ENCODE peak calls at places on chromosome 2, in four cellular contexts. One of them, this sample, is unnamed.

GRCh38 chr2:226690471-226691024 is 109.1 kb downstream of the IRS1 start:
- DNase-seq in stimulated activated CD8-positive, alpha-beta memory T cell treated with anti-CD3 and anti-CD28 coated beads, Interleukin-4, amount 100 ng/mL, for 1 hour: no peak
- DNase-seq in GM13977: no peak
- DNase-seq in stomach: no peak
- DNase-seq in this sample: no peak

GRCh38 chr2:46009772-46010171 is 287.4 kb upstream of the EPAS1 start:
- DNase-seq in GM13977: no peak
- DNase-seq in stomach: no peak
- DNase-seq in stimulated activated CD8-positive, alpha-beta memory T cell treated with anti-CD3 and anti-CD28 coated beads, Interleukin-4, amount 100 ng/mL, for 1 hour: no peak
- DNase-seq in this sample: no peak

GRCh38 chr2:233037078-233037477 is 4.6 kb downstream of the NEU2 start:
- DNase-seq in stomach: no peak
- DNase-seq in GM13977: no peak
- DNase-seq in stimulated activated CD8-positive, alpha-beta memory T cell treated with anti-CD3 and anti-CD28 coated beads, Interleukin-4, amount 100 ng/mL, for 1 hour: no peak
- DNase-seq in this sample: no peak

GRCh38 chr2:215815960-215816359 is 197.4 kb downstream of the MREG start:
- DNase-seq in GM13977: no peak
- DNase-seq in stimulated activated CD8-positive, alpha-beta memory T cell treated with anti-CD3 and anti-CD28 coated beads, Interleukin-4, amount 100 ng/mL, for 1 hour: no peak
- DNase-seq in stomach: no peak
- DNase-seq in this sample: no peak

GRCh38 chr2:34570266-34570872 is 971.3 kb upstream of the FAM98A start:
- DNase-seq in stimulated activated CD8-positive, alpha-beta memory T cell treated with anti-CD3 and anti-CD28 coated beads, Interleukin-4, amount 100 ng/mL, for 1 hour: no peak
- DNase-seq in stomach: peak; percentile 40
- DNase-seq in GM13977: no peak
- DNase-seq in this sample: peak; percentile 71

GRCh38 chr2:152343426-152343825 is 8.5 kb downstream of the FMNL2 start:
- DNase-seq in stomach: no peak
- DNase-seq in GM13977: no peak
- DNase-seq in stimulated activated CD8-positive, alpha-beta memory T cell treated with anti-CD3 and anti-CD28 coated beads, Interleukin-4, amount 100 ng/mL, for 1 hour: no peak
- DNase-seq in this sample: no peak

GRCh38 chr2:209600257-209601180 is 171.1 kb upstream of the UNC80 start:
- DNase-seq in GM13977: no peak
- DNase-seq in stimulated activated CD8-positive, alpha-beta memory T cell treated with anti-CD3 and anti-CD28 coated beads, Interleukin-4, amount 100 ng/mL, for 1 hour: no peak
- DNase-seq in stomach: no peak
- DNase-seq in this sample: no peak

GRCh38 chr2:86029873-86030272 is 75.8 kb downstream of the POLR1A start:
- DNase-seq in stomach: no peak
- DNase-seq in stimulated activated CD8-positive, alpha-beta memory T cell treated with anti-CD3 and anti-CD28 coated beads, Interleukin-4, amount 100 ng/mL, for 1 hour: no peak
- DNase-seq in GM13977: no peak
- DNase-seq in this sample: no peak

GRCh38 chr2:20141056-20141762 is 83.7 kb downstream of the SDC1 start:
- DNase-seq in stomach: peak; percentile 62
- DNase-seq in stimulated activated CD8-positive, alpha-beta memory T cell treated with anti-CD3 and anti-CD28 coated beads, Interleukin-4, amount 100 ng/mL, for 1 hour: no peak
- DNase-seq in GM13977: no peak
- DNase-seq in this sample: peak; percentile 94

GRCh38 chr2:165601866-165602636 is 132.6 kb downstream of the CSRNP3 start:
- DNase-seq in stimulated activated CD8-positive, alpha-beta memory T cell treated with anti-CD3 and anti-CD28 coated beads, Interleukin-4, amount 100 ng/mL, for 1 hour: no peak
- DNase-seq in stomach: no peak
- DNase-seq in GM13977: no peak
- DNase-seq in this sample: no peak

GRCh38 chr2:216620806-216621205 is 12.4 kb upstream of the IGFBP2 start:
- DNase-seq in stimulated activated CD8-positive, alpha-beta memory T cell treated with anti-CD3 and anti-CD28 coated beads, Interleukin-4, amount 100 ng/mL, for 1 hour: no peak
- DNase-seq in stomach: no peak
- DNase-seq in GM13977: no peak
- DNase-seq in this sample: no peak

GRCh38 chr2:120823551-120823950 is 87.9 kb downstream of the GLI2 start:
- DNase-seq in stimulated activated CD8-positive, alpha-beta memory T cell treated with anti-CD3 and anti-CD28 coated beads, Interleukin-4, amount 100 ng/mL, for 1 hour: no peak
- DNase-seq in stomach: no peak
- DNase-seq in GM13977: no peak
- DNase-seq in this sample: no peak

GRCh38 chr2:11203480-11203879 is 48.2 kb downstream of the SLC66A3 start:
- DNase-seq in stomach: no peak
- DNase-seq in GM13977: peak; percentile 23
- DNase-seq in stimulated activated CD8-positive, alpha-beta memory T cell treated with anti-CD3 and anti-CD28 coated beads, Interleukin-4, amount 100 ng/mL, for 1 hour: no peak
- DNase-seq in this sample: peak; percentile 96

GRCh38 chr2:67463810-67464209 is 66.7 kb downstream of the ETAA1 start:
- DNase-seq in stimulated activated CD8-positive, alpha-beta memory T cell treated with anti-CD3 and anti-CD28 coated beads, Interleukin-4, amount 100 ng/mL, for 1 hour: no peak
- DNase-seq in GM13977: no peak
- DNase-seq in stomach: no peak
- DNase-seq in this sample: no peak

GRCh38 chr2:211477537-211478275 is 921.3 kb downstream of the CPS1 start:
- DNase-seq in stomach: no peak
- DNase-seq in stimulated activated CD8-positive, alpha-beta memory T cell treated with anti-CD3 and anti-CD28 coated beads, Interleukin-4, amount 100 ng/mL, for 1 hour: no peak
- DNase-seq in GM13977: no peak
- DNase-seq in this sample: no peak

GRCh38 chr2:9631976-9632700 is 1.3 kb upstream of the YWHAQ start:
- DNase-seq in stimulated activated CD8-positive, alpha-beta memory T cell treated with anti-CD3 and anti-CD28 coated beads, Interleukin-4, amount 100 ng/mL, for 1 hour: no peak
- DNase-seq in stomach: no peak
- DNase-seq in GM13977: no peak
- DNase-seq in this sample: no peak

GRCh38 chr2:199861116-199861774 is 10.3 kb upstream of the FTCDNL1 start:
- DNase-seq in GM13977: peak; percentile 16
- DNase-seq in stomach: no peak
- DNase-seq in stimulated activated CD8-positive, alpha-beta memory T cell treated with anti-CD3 and anti-CD28 coated beads, Interleukin-4, amount 100 ng/mL, for 1 hour: no peak
- DNase-seq in this sample: peak; percentile 63

GRCh38 chr2:71995067-71995665 is 152.5 kb downstream of the CYP26B1 start:
- DNase-seq in stomach: no peak
- DNase-seq in stimulated activated CD8-positive, alpha-beta memory T cell treated with anti-CD3 and anti-CD28 coated beads, Interleukin-4, amount 100 ng/mL, for 1 hour: no peak
- DNase-seq in GM13977: no peak
- DNase-seq in this sample: peak; percentile 48

GRCh38 chr2:101145406-101145805 is 5.8 kb downstream of the TBC1D8 start:
- DNase-seq in stimulated activated CD8-positive, alpha-beta memory T cell treated with anti-CD3 and anti-CD28 coated beads, Interleukin-4, amount 100 ng/mL, for 1 hour: no peak
- DNase-seq in stomach: no peak
- DNase-seq in GM13977: no peak
- DNase-seq in this sample: no peak

GRCh38 chr2:109457811-109458210 is 156.0 kb downstream of the SEPTIN10 start:
- DNase-seq in stimulated activated CD8-positive, alpha-beta memory T cell treated with anti-CD3 and anti-CD28 coated beads, Interleukin-4, amount 100 ng/mL, for 1 hour: no peak
- DNase-seq in GM13977: no peak
- DNase-seq in stomach: no peak
- DNase-seq in this sample: no peak

GRCh38 chr2:219551412-219551811 is 7.6 kb downstream of the TMEM198 start:
- DNase-seq in GM13977: no peak
- DNase-seq in stomach: no peak
- DNase-seq in stimulated activated CD8-positive, alpha-beta memory T cell treated with anti-CD3 and anti-CD28 coated beads, Interleukin-4, amount 100 ng/mL, for 1 hour: no peak
- DNase-seq in this sample: no peak

GRCh38 chr2:199659207-199659606 is 191.8 kb downstream of the FTCDNL1 start:
- DNase-seq in GM13977: no peak
- DNase-seq in stomach: no peak
- DNase-seq in stimulated activated CD8-positive, alpha-beta memory T cell treated with anti-CD3 and anti-CD28 coated beads, Interleukin-4, amount 100 ng/mL, for 1 hour: no peak
- DNase-seq in this sample: no peak